ENCODE peak calls at places on chromosomes 2 and 18, in seven cellular contexts. One of them, this sample, is unnamed.

GRCh38 chr2:27977623-27978312 is 87.2 kb downstream of the BABAM2 start:
- DNase-seq in GM06990: no peak
- DNase-seq in neural progenitor cell: no peak
- DNase-seq in CD8-positive, alpha-beta T cell: no peak
- DNase-seq in fibroblast of pulmonary artery: peak; percentile 85
- DNase-seq in HFF-Myc: peak; percentile 79
- DNase-seq in K562: no peak
- DNase-seq in this sample: peak; percentile 75

GRCh38 chr2:15953891-15954680 is 13.7 kb downstream of the MYCN start:
- DNase-seq in K562: no peak
- DNase-seq in fibroblast of pulmonary artery: no peak
- DNase-seq in CD8-positive, alpha-beta T cell: no peak
- DNase-seq in neural progenitor cell: no peak
- DNase-seq in HFF-Myc: no peak
- DNase-seq in GM06990: no peak
- DNase-seq in this sample: no peak

GRCh38 chr2:164757934-164758695 is 83.5 kb downstream of the COBLL1 start:
- DNase-seq in CD8-positive, alpha-beta T cell: no peak
- DNase-seq in K562: no peak
- DNase-seq in neural progenitor cell: no peak
- DNase-seq in fibroblast of pulmonary artery: peak; percentile 83
- DNase-seq in HFF-Myc: no peak
- DNase-seq in GM06990: no peak
- DNase-seq in this sample: no peak

GRCh38 chr2:201969938-201970785 is 63.5 kb upstream of the FZD7 start:
- DNase-seq in HFF-Myc: peak; percentile 40
- DNase-seq in GM06990: no peak
- DNase-seq in neural progenitor cell: no peak
- DNase-seq in CD8-positive, alpha-beta T cell: no peak
- DNase-seq in K562: no peak
- DNase-seq in fibroblast of pulmonary artery: peak; percentile 37
- DNase-seq in this sample: no peak

GRCh38 chr18:10524507-10525425 is 1.1 kb upstream of the NAPG start:
- DNase-seq in neural progenitor cell: no peak
- DNase-seq in HFF-Myc: no peak
- DNase-seq in CD8-positive, alpha-beta T cell: no peak
- DNase-seq in fibroblast of pulmonary artery: no peak
- DNase-seq in GM06990: no peak
- DNase-seq in K562: no peak
- DNase-seq in this sample: peak; percentile 29

GRCh38 chr2:229780856-229781773 is 66.8 kb upstream of the DNER start:
- DNase-seq in neural progenitor cell: peak; percentile 36
- DNase-seq in K562: peak; percentile 29
- DNase-seq in GM06990: no peak
- DNase-seq in fibroblast of pulmonary artery: peak; percentile 73
- DNase-seq in CD8-positive, alpha-beta T cell: no peak
- DNase-seq in HFF-Myc: peak; percentile 33
- DNase-seq in this sample: no peak

GRCh38 chr2:233072838-233073237 is 12.7 kb downstream of the INPP5D start:
- DNase-seq in CD8-positive, alpha-beta T cell: no peak
- DNase-seq in K562: no peak
- DNase-seq in neural progenitor cell: no peak
- DNase-seq in GM06990: no peak
- DNase-seq in HFF-Myc: no peak
- DNase-seq in fibroblast of pulmonary artery: no peak
- DNase-seq in this sample: no peak

GRCh38 chr2:27225526-27225925 is 8.4 kb downstream of the CAD start:
- DNase-seq in neural progenitor cell: no peak
- DNase-seq in CD8-positive, alpha-beta T cell: no peak
- DNase-seq in HFF-Myc: no peak
- DNase-seq in GM06990: no peak
- DNase-seq in fibroblast of pulmonary artery: no peak
- DNase-seq in K562: no peak
- DNase-seq in this sample: no peak

GRCh38 chr2:39517102-39517436 is 80.0 kb upstream of the MAP4K3 start:
- DNase-seq in GM06990: no peak
- DNase-seq in K562: no peak
- DNase-seq in neural progenitor cell: no peak
- DNase-seq in fibroblast of pulmonary artery: no peak
- DNase-seq in CD8-positive, alpha-beta T cell: no peak
- DNase-seq in HFF-Myc: no peak
- DNase-seq in this sample: no peak

GRCh38 chr2:110777531-110778311 is 45.3 kb downstream of the ACOXL start:
- DNase-seq in GM06990: no peak
- DNase-seq in K562: no peak
- DNase-seq in CD8-positive, alpha-beta T cell: no peak
- DNase-seq in fibroblast of pulmonary artery: no peak
- DNase-seq in neural progenitor cell: no peak
- DNase-seq in HFF-Myc: no peak
- DNase-seq in this sample: no peak

GRCh38 chr2:29628882-29629281 is 292.5 kb downstream of the ALK start:
- DNase-seq in neural progenitor cell: no peak
- DNase-seq in K562: no peak
- DNase-seq in CD8-positive, alpha-beta T cell: no peak
- DNase-seq in fibroblast of pulmonary artery: peak; percentile 24
- DNase-seq in HFF-Myc: no peak
- DNase-seq in GM06990: no peak
- DNase-seq in this sample: no peak

GRCh38 chr2:55239656-55240222 is 7.3 kb downstream of the RPS27A start:
- DNase-seq in HFF-Myc: no peak
- DNase-seq in CD8-positive, alpha-beta T cell: no peak
- DNase-seq in GM06990: no peak
- DNase-seq in K562: no peak
- DNase-seq in neural progenitor cell: no peak
- DNase-seq in fibroblast of pulmonary artery: no peak
- DNase-seq in this sample: no peak

GRCh38 chr18:9832871-9833270 is 52.9 kb upstream of the TXNDC2 start:
- DNase-seq in K562: no peak
- DNase-seq in GM06990: no peak
- DNase-seq in CD8-positive, alpha-beta T cell: no peak
- DNase-seq in HFF-Myc: no peak
- DNase-seq in fibroblast of pulmonary artery: no peak
- DNase-seq in neural progenitor cell: no peak
- DNase-seq in this sample: no peak

GRCh38 chr2:202171246-202171833 is 67.1 kb downstream of the SUMO1 start:
- DNase-seq in fibroblast of pulmonary artery: no peak
- DNase-seq in neural progenitor cell: peak; percentile 84
- DNase-seq in CD8-positive, alpha-beta T cell: no peak
- DNase-seq in GM06990: peak; percentile 15
- DNase-seq in HFF-Myc: no peak
- DNase-seq in K562: no peak
- DNase-seq in this sample: no peak

GRCh38 chr2:150705357-150705756 is 217.9 kb upstream of the RND3 start:
- DNase-seq in GM06990: no peak
- DNase-seq in HFF-Myc: no peak
- DNase-seq in fibroblast of pulmonary artery: peak; percentile 37
- DNase-seq in K562: no peak
- DNase-seq in neural progenitor cell: no peak
- DNase-seq in CD8-positive, alpha-beta T cell: no peak
- DNase-seq in this sample: no peak

GRCh38 chr2:227819398-227819697 is 5.7 kb downstream of the CCL20 start:
- DNase-seq in K562: no peak
- DNase-seq in HFF-Myc: no peak
- DNase-seq in GM06990: no peak
- DNase-seq in neural progenitor cell: no peak
- DNase-seq in fibroblast of pulmonary artery: no peak
- DNase-seq in CD8-positive, alpha-beta T cell: no peak
- DNase-seq in this sample: peak; percentile 45

GRCh38 chr2:45167885-45168284 is 158.6 kb upstream of the SIX2 start:
- DNase-seq in neural progenitor cell: peak; percentile 30
- DNase-seq in GM06990: no peak
- DNase-seq in fibroblast of pulmonary artery: no peak
- DNase-seq in HFF-Myc: no peak
- DNase-seq in CD8-positive, alpha-beta T cell: no peak
- DNase-seq in K562: no peak
- DNase-seq in this sample: no peak
- TF ChIP-seq CTCF in neural progenitor cell: no peak
- TF ChIP-seq CTCF in GM06990: no peak
- TF ChIP-seq CTCF in fibroblast of pulmonary artery: no peak
- TF ChIP-seq CTCF in HFF-Myc: no peak
- TF ChIP-seq CTCF in CD8-positive, alpha-beta T cell: no peak
- TF ChIP-seq CTCF in K562: no peak
- TF ChIP-seq CTCF in this sample: no peak

DNA sequence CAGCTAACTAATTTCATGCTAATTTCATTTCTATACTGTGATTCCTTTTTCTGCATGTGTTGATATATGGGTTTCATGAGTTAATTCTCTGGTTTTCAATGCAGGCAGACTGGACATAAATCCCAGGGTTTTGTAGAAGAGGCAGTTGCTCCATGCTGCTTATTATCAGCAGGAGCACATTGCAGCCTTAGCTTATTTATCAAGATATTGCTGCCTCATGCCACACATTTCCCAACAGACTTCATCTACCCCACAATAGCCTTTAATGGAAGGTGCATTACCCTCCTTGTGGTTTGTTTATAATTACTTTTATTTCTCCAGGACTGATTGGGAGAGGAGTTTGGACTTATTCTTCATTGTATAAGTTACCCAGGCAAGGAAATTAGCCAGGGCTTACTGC is 55.0 kb downstream of the HNMT start:
- DNase-seq in fibroblast of pulmonary artery: no peak
- DNase-seq in GM06990: no peak
- DNase-seq in CD8-positive, alpha-beta T cell: no peak
- DNase-seq in HFF-Myc: no peak
- DNase-seq in K562: peak; percentile 63
- DNase-seq in neural progenitor cell: no peak
- DNase-seq in this sample: no peak
- TF ChIP-seq CTCF in fibroblast of pulmonary artery: no peak
- TF ChIP-seq CTCF in GM06990: no peak
- TF ChIP-seq CTCF in CD8-positive, alpha-beta T cell: no peak
- TF ChIP-seq CTCF in HFF-Myc: no peak
- TF ChIP-seq CTCF in K562: no peak
- TF ChIP-seq CTCF in neural progenitor cell: no peak
- TF ChIP-seq CTCF in this sample: no peak

DNA sequence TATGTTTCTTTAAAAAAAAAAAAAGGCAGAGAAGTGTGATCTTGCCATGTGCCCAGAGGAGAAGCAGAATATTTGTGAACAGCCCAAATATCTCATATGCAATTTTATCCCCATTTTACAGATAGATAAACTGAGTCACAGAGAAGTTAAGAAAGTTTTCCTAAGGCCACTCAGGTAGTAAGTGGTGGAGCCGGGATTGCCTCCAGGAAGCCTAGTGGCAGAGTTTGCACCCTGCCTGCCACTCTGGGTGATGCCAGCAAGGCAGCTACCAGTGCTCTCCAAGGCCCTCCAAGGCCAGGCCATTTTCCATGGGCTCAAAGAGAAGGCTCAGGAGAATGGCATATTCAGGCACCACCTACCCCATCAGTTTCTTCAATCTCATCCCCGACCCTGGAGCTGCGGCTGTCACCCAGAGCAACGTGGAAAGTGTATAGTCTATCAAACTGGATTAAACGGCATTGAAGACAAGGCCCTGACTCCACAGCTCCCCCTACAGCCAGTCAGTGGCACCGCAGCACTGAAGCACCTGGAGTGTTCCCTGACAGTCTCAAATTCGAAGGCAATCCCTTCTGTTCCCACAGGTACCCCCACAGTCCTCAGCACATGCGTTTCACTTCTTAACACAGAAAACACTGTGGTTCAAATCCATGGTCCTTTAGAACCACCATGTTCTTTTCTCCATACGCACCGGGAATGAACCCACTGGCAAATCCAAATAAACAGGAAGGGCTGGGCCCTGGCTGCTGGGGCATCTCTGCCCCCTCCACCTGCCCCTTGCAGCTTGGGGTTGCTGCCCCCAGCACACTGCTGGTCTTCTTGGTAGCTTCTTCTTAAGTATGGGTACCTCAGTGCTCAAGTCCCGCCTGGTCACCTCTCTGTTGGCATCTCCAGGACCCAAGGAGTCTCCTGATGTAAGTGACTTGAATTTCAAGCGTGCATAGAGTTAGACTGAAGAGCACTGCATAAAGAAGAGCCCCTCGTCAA is 175.3 kb downstream of the INHBB start:
- DNase-seq in fibroblast of pulmonary artery: peak; percentile 61
- DNase-seq in neural progenitor cell: peak; percentile 60
- DNase-seq in K562: peak; percentile 48
- DNase-seq in GM06990: no peak
- DNase-seq in HFF-Myc: no peak
- DNase-seq in CD8-positive, alpha-beta T cell: no peak
- DNase-seq in this sample: no peak
- TF ChIP-seq CTCF in fibroblast of pulmonary artery: peak; percentile 94
- TF ChIP-seq CTCF in neural progenitor cell: peak; percentile 83
- TF ChIP-seq CTCF in K562: peak; percentile 85
- TF ChIP-seq CTCF in GM06990: peak; percentile 77
- TF ChIP-seq CTCF in HFF-Myc: peak; percentile 95
- TF ChIP-seq CTCF in CD8-positive, alpha-beta T cell: no peak
- TF ChIP-seq CTCF in this sample: peak; percentile 86

GRCh38 chr2:85604568-85605339 is 2.3 kb upstream of the TMEM150A start:
- DNase-seq in neural progenitor cell: no peak
- DNase-seq in HFF-Myc: no peak
- DNase-seq in fibroblast of pulmonary artery: peak; percentile 49
- DNase-seq in GM06990: no peak
- DNase-seq in K562: no peak
- DNase-seq in CD8-positive, alpha-beta T cell: no peak
- DNase-seq in this sample: no peak

GRCh38 chr2:85600235-85600575 is 2.3 kb downstream of the TMEM150A start:
- DNase-seq in CD8-positive, alpha-beta T cell: no peak
- DNase-seq in GM06990: no peak
- DNase-seq in neural progenitor cell: no peak
- DNase-seq in HFF-Myc: no peak
- DNase-seq in fibroblast of pulmonary artery: no peak
- DNase-seq in K562: no peak
- DNase-seq in this sample: no peak

GRCh38 chr2:85601771-85602475 is 575 bp downstream of the TMEM150A start:
- DNase-seq in neural progenitor cell: peak; percentile 71
- DNase-seq in HFF-Myc: no peak
- DNase-seq in K562: no peak
- DNase-seq in GM06990: no peak
- DNase-seq in fibroblast of pulmonary artery: peak; percentile 58
- DNase-seq in CD8-positive, alpha-beta T cell: no peak
- DNase-seq in this sample: no peak

GRCh38 chr2:85600951-85601770 is 1.3 kb downstream of the TMEM150A start:
- DNase-seq in K562: no peak
- DNase-seq in CD8-positive, alpha-beta T cell: no peak
- DNase-seq in fibroblast of pulmonary artery: no peak
- DNase-seq in neural progenitor cell: no peak
- DNase-seq in GM06990: no peak
- DNase-seq in HFF-Myc: no peak
- DNase-seq in this sample: no peak

DNA sequence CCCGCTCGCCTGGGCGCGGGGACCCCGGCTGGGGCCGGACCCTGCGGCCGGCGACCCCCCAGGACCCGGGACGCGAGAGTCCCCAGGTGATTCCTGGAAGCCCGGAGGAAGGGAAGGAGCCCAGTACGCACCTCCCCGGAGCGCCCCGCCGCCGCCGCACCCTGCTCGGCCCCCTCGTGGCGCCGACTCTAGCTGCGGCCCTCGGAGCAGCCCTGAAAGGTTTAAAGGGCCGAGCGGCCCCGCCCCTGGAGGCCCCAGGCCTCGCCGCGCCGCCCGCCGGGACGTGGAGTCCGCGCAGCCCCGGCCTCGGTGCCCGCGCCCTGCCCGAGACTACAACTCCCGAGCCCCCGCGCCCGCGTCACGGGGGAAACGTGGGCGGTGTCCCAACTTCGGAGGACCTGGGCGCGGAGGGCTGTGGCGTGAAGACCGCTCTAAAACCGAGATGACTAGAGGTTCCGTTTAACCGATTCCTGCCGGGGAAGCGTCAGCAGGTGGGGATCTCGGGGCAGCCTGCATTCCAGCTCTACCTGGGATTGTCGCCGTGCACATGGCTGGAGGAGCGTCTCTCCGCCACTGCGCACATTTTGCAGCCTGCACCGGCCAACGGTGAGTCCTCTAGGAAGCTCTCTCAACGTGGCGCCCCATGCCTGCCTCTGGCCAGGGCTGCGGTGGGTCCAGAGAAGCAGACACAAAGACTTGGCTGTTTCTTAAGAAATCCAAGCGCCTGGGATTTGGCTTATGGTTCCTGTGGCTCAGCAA is at the start of gene TMEM150A:
- DNase-seq in K562: peak; percentile 92
- DNase-seq in neural progenitor cell: peak; percentile 96
- DNase-seq in HFF-Myc: no peak
- DNase-seq in CD8-positive, alpha-beta T cell: peak; percentile 93
- DNase-seq in fibroblast of pulmonary artery: peak; percentile 92
- DNase-seq in GM06990: peak; percentile 92
- DNase-seq in this sample: peak; percentile 63
- TF ChIP-seq CTCF in K562: peak; percentile 22
- TF ChIP-seq CTCF in neural progenitor cell: peak; percentile 45
- TF ChIP-seq CTCF in HFF-Myc: no peak
- TF ChIP-seq CTCF in CD8-positive, alpha-beta T cell: no peak
- TF ChIP-seq CTCF in fibroblast of pulmonary artery: no peak
- TF ChIP-seq CTCF in GM06990: peak; percentile 27
- TF ChIP-seq CTCF in this sample: peak; percentile 10